ENCODE peak calls at places on chromosomes 1 and 21, in eight cellular contexts. P, U, N, R, O, D, Z and M are unnamed samples.

GRCh38 chr1:160548960-160549664 is 26.1 kb upstream of the SLAMF6 start:
- DNase-seq in P (no peak), U (no peak), N (no peak), R (no peak), O (no peak), D (no peak), Z (no peak), M (no peak)

GRCh38 chr1:9840176-9840575 is 16.4 kb upstream of the CLSTN1 start:
- DNase-seq in P (no peak), U (no peak), N (no peak), R (no peak), O (peak; percentile 6), D (no peak), Z (no peak), M (no peak)

GRCh38 chr1:4090976-4091660 is 191.0 kb upstream of the C1orf174 start:
- DNase-seq in P (no peak), U (no peak), N (no peak), R (no peak), O (peak; percentile 29), D (no peak), Z (no peak), M (no peak)

GRCh38 chr1:6208723-6209660 is 3.1 kb downstream of the RNF207 start:
- DNase-seq in P (peak; percentile 77), U (peak; percentile 74), N (peak; percentile 72), R (no peak), O (no peak), D (peak; percentile 48), Z (no peak), M (no peak)

GRCh38 chr1:201305815-201306214 is 22.5 kb downstream of the PKP1 start:
- DNase-seq in P (peak; percentile 22), U (no peak), N (no peak), R (no peak), O (no peak), D (no peak), Z (no peak), M (no peak)

GRCh38 chr1:53733447-53733931 is 5.5 kb downstream of the GLIS1 start:
- DNase-seq in P (no peak), U (no peak), N (no peak), R (no peak), O (no peak), D (no peak), Z (no peak), M (no peak)

GRCh38 chr1:159991513-159991912 is 37.5 kb upstream of the SLAMF9 start:
- DNase-seq in P (no peak), U (no peak), N (peak; percentile 42), R (no peak), O (no peak), D (no peak), Z (no peak), M (no peak)

GRCh38 chr1:63475761-63476160 is 47.3 kb downstream of the ITGB3BP start:
- DNase-seq in P (no peak), U (no peak), N (no peak), R (no peak), O (no peak), D (no peak), Z (no peak), M (no peak)

GRCh38 chr21:14403681-14404318 is 20.9 kb upstream of the HSPA13 start:
- DNase-seq in P (no peak), U (no peak), N (peak; percentile 47), R (no peak), O (no peak), D (no peak), Z (no peak), M (no peak)

GRCh38 chr1:244319283-244320132 is 132.2 kb downstream of the ADSS2 start:
- DNase-seq in P (no peak), U (no peak), N (no peak), R (no peak), O (no peak), D (no peak), Z (no peak), M (no peak)

GRCh38 chr1:118335372-118335771 is 150.3 kb upstream of the SPAG17 start:
- DNase-seq in P (no peak), U (no peak), N (no peak), R (no peak), O (no peak), D (no peak), Z (no peak), M (no peak)

GRCh38 chr1:47763456-47764171 is 233.6 kb downstream of the TRABD2B start:
- DNase-seq in P (no peak), U (no peak), N (peak; percentile 42), R (no peak), O (peak; percentile 47), D (no peak), Z (no peak), M (no peak)

GRCh38 chr1:197788741-197789476 is 13.6 kb upstream of the DENND1B start:
- DNase-seq in P (no peak), U (no peak), N (no peak), R (no peak), O (no peak), D (no peak), Z (no peak), M (no peak)

GRCh38 chr1:42940851-42941639 is 17.6 kb downstream of the SLC2A1 start:
- DNase-seq in P (no peak), U (peak; percentile 42), N (peak; percentile 72), R (no peak), O (peak; percentile 69), D (no peak), Z (no peak), M (peak; percentile 73)

GRCh38 chr1:80217377-80217986 is 1211.0 kb upstream of the ADGRL4 start:
- DNase-seq in P (no peak), U (no peak), N (peak; percentile 78), R (no peak), O (no peak), D (no peak), Z (no peak), M (no peak)

DNA sequence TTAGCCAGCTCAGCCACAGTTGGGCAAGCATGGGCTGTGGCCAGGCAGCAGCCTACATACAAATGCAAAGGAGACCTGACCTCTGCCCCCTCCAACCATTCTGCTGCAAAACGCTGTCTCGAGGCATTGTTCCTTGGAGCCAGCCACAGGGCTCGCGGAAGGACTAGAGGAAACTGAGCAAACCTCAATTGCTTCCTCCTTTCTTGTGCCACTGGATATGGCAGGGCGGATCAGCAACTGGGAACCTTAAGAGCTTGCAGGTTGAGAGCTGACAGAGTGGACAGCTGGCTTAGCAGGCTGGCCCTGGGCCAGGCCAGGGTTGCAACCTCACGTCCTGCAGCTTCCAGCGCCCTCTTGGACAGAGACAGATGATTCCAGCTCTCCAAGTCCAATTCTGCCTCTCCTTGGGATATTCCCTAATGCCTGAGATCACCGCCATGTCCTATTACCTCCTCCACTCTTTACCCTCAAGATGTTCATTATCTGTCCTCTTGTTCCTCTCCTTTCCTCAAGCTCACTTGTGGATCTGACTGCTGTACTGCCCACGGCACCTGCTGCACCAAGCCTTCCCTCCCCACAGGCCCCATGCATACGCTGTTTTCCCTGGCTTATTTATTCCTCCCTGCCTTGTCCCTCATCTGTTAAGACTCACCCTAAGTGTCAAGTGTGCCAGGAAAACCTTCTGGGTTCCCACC is 67.5 kb downstream of the SDC3 start:
- DNase-seq in P (peak; percentile 75), U (no peak), N (no peak), R (no peak), O (no peak), D (no peak), Z (no peak), M (no peak)
- H3K27me3 ChIP-seq in P (no peaks in the 10 kb centered on the region), U (no peaks in the 10 kb centered on the region), N (no peaks in the 10 kb centered on the region), R (peaks cover 7% of the 10 kb centered on the region), O (peaks cover 41% of the 10 kb centered on the region), D (no peaks in the 10 kb centered on the region), Z (no peaks in the 10 kb centered on the region), M (no peaks in the 10 kb centered on the region)

DNA sequence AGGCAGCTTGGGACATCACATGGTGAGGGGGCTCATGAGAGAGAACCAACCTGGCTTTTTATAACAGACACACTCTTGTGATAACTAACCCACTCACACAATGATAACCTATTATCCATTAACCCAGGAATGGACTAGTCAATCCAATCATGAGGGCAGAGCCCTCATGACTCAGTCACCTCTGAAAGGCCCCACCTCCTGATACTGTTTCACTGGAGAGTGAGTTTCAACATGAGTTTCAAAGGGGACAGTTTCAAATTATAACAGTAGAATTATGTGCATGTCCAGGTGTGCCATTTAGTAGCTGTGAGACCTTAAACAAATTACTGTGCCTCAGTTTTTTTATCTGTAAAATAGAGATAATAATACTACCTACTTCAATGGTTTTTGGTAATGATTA is 47.6 kb upstream of the PPP2R5A start:
- DNase-seq in P (no peak), U (no peak), N (peak; percentile 71), R (no peak), O (no peak), D (no peak), Z (no peak), M (no peak)
- H3K27me3 ChIP-seq in P (no peaks in the 10 kb centered on the region), U (no peaks in the 10 kb centered on the region), N (no peaks in the 10 kb centered on the region), R (no peaks in the 10 kb centered on the region), O (no peaks in the 10 kb centered on the region), D (no peaks in the 10 kb centered on the region), Z (no peaks in the 10 kb centered on the region), M (no peaks in the 10 kb centered on the region)

GRCh38 chr1:23904748-23905357 is 8.3 kb downstream of the CNR2 start:
- DNase-seq in P (no peak), U (no peak), N (no peak), R (no peak), O (no peak), D (no peak), Z (no peak), M (no peak)
- H3K27me3 ChIP-seq in P (peaks cover 45% of the 10 kb centered on the region), U (no peaks in the 10 kb centered on the region), N (peaks cover 38% of the 10 kb centered on the region), R (peaks cover 7% of the 10 kb centered on the region), O (peaks cover 23% of the 10 kb centered on the region), D (no peaks in the 10 kb centered on the region), Z (peaks cover 59% of the 10 kb centered on the region), M (peaks cover 4% of the 10 kb centered on the region)

GRCh38 chr1:30847358-30847972 is 61.1 kb downstream of the SDC3 start:
- DNase-seq in P (peak; percentile 89), U (peak; percentile 82), N (peak; percentile 59), R (no peak), O (peak; percentile 90), D (peak; percentile 34), Z (peak; percentile 87), M (peak; percentile 93)

GRCh38 chr1:30845237-30845636 is 63.3 kb downstream of the SDC3 start:
- DNase-seq in P (no peak), U (no peak), N (no peak), R (no peak), O (no peak), D (no peak), Z (no peak), M (no peak)

GRCh38 chr1:30848130-30848529 is 60.4 kb downstream of the SDC3 start:
- DNase-seq in P (no peak), U (no peak), N (no peak), R (no peak), O (no peak), D (no peak), Z (no peak), M (no peak)

GRCh38 chr1:30845891-30846290 is 62.7 kb downstream of the SDC3 start:
- DNase-seq in P (no peak), U (no peak), N (no peak), R (no peak), O (no peak), D (no peak), Z (no peak), M (no peak)

GRCh38 chr1:30846587-30846986 is 62.0 kb downstream of the SDC3 start:
- DNase-seq in P (no peak), U (no peak), N (no peak), R (no peak), O (no peak), D (no peak), Z (no peak), M (no peak)
- H3K27me3 ChIP-seq in P (no peaks in the 10 kb centered on the region), U (no peaks in the 10 kb centered on the region), N (no peaks in the 10 kb centered on the region), R (peaks cover 46% of the 10 kb centered on the region), O (peaks cover 44% of the 10 kb centered on the region), D (no peaks in the 10 kb centered on the region), Z (no peaks in the 10 kb centered on the region), M (no peaks in the 10 kb centered on the region)